ENCODE peak calls at places on chromosome 17, in nine cellular contexts. U, T, I, W, C, Q, Z, S and R are unnamed samples.

GRCh38 chr17:43021739-43022512 is at the start of gene VAT1:
- DNase-seq in C (peak), Q (peak), I (peak), S (peak), T (peak), Z (peak), U (peak), W (peak), R (peak)

GRCh38 chr17:10061131-10061581 is 137.2 kb downstream of the GAS7 start:
- DNase-seq in S (no peak), I (peak), T (peak), C (no peak), W (no peak), Z (no peak), U (no peak), Q (no peak), R (no peak)

GRCh38 chr17:47776330-47777197 is 43.5 kb downstream of the TBX21 start:
- DNase-seq in W (peak), Z (peak), I (peak), U (peak), T (no peak), C (peak), Q (no peak), S (peak), R (peak)

GRCh38 chr17:82237746-82238561 is 9.1 kb downstream of the SLC16A3 start:
- DNase-seq in S (no peak), Z (no peak), U (no peak), Q (no peak), I (no peak), W (no peak), T (no peak), C (no peak), R (no peak)

GRCh38 chr17:6100891-6101290 is 30.7 kb downstream of the WSCD1 start:
- DNase-seq in Z (no peak), W (no peak), T (no peak), U (no peak), Q (no peak), I (no peak), S (no peak), C (no peak), R (no peak)

GRCh38 chr17:50268632-50269287 is 5.5 kb upstream of the TMEM92 start:
- DNase-seq in C (no peak), T (no peak), U (peak), I (peak), Z (peak), S (peak), Q (no peak), W (no peak), R (no peak)

GRCh38 chr17:41976142-41976768 is 9.7 kb downstream of the CNP start:
- DNase-seq in C (no peak), T (no peak), Z (no peak), I (peak), U (no peak), W (no peak), S (no peak), Q (no peak), R (no peak)

GRCh38 chr17:55281592-55282378 is 17.0 kb downstream of the HLF start:
- DNase-seq in T (no peak), C (no peak), Q (no peak), I (no peak), U (no peak), S (no peak), W (no peak), Z (no peak), R (no peak)

GRCh38 chr17:17725853-17726720 is 44.8 kb downstream of the RAI1 start:
- DNase-seq in Q (no peak), T (no peak), U (no peak), Z (no peak), I (no peak), S (peak), C (no peak), W (no peak), R (no peak)

GRCh38 chr17:22443061-22443460 is 750.7 kb downstream of the KCNJ18 start:
- DNase-seq in U (no peak), T (no peak), C (no peak), S (no peak), Q (no peak), W (no peak), Z (no peak), I (no peak), R (no peak)

GRCh38 chr17:6398955-6399354 is 36.0 kb downstream of the AIPL1 start:
- DNase-seq in S (no peak), T (no peak), Q (no peak), I (no peak), W (no peak), U (no peak), C (no peak), Z (no peak), R (no peak)

GRCh38 chr17:2264023-2264860 is 39.3 kb downstream of the SMG6 start:
- DNase-seq in S (no peak), Q (no peak), Z (peak), U (peak), W (no peak), C (peak), T (no peak), I (peak), R (no peak)

GRCh38 chr17:56305017-56305416 is 151.7 kb downstream of the ANKFN1 start:
- DNase-seq in U (no peak), C (no peak), W (no peak), Z (no peak), S (no peak), T (no peak), Q (no peak), I (no peak), R (peak)

GRCh38 chr17:75109047-75109406 is 742 bp upstream of the ARMC7 start:
- DNase-seq in U (no peak), I (no peak), Z (no peak), T (no peak), C (no peak), Q (no peak), W (peak), S (peak), R (no peak)

GRCh38 chr17:2563061-2563460 is 30.4 kb upstream of the PAFAH1B1 start:
- DNase-seq in Z (no peak), T (no peak), W (no peak), Q (no peak), C (no peak), U (no peak), S (peak), I (no peak), R (peak)

GRCh38 chr17:27354051-27354490 is 60.2 kb downstream of the WSB1 start:
- DNase-seq in T (peak), S (no peak), U (no peak), Z (no peak), W (no peak), C (no peak), Q (no peak), I (no peak), R (no peak)
- TF ChIP-seq CTCF in T (no peak), S (no peak), U (no peak), Z (no peak), W (no peak), C (no peak), Q (no peak), I (no peak), R (no peak)

GRCh38 chr17:29617125-29617480 is 5.6 kb downstream of the CORO6 start:
- DNase-seq in C (peak), S (peak), U (peak), T (peak), Q (no peak), I (peak), Z (peak), W (peak), R (no peak)
- TF ChIP-seq CTCF in C (peak), S (peak), U (peak), T (peak), Q (no peak), I (peak), Z (peak), W (peak), R (peak)

GRCh38 chr17:4987767-4988083 is 250 bp upstream of the CAMTA2 start:
- DNase-seq in W (no peak), Q (no peak), C (no peak), S (no peak), T (no peak), Z (no peak), U (no peak), I (peak), R (no peak)

GRCh38 chr17:4988168-4988567 is 693 bp upstream of the CAMTA2 start:
- DNase-seq in U (no peak), S (no peak), Z (no peak), C (no peak), T (no peak), I (no peak), Q (no peak), W (no peak), R (no peak)

GRCh38 chr17:4986403-4986802 is 1.1 kb downstream of the CAMTA2 start:
- DNase-seq in I (no peak), S (no peak), Z (no peak), U (no peak), T (no peak), W (no peak), Q (no peak), C (no peak), R (peak)

GRCh38 chr17:4986951-4987766 is at the start of gene CAMTA2:
- DNase-seq in C (peak), U (peak), I (peak), Q (peak), T (peak), S (peak), Z (peak), W (peak), R (peak)
- TF ChIP-seq CTCF in C (peak), U (peak), I (peak), Q (no peak), T (peak), S (peak), Z (peak), W (peak), R (peak)

DNA sequence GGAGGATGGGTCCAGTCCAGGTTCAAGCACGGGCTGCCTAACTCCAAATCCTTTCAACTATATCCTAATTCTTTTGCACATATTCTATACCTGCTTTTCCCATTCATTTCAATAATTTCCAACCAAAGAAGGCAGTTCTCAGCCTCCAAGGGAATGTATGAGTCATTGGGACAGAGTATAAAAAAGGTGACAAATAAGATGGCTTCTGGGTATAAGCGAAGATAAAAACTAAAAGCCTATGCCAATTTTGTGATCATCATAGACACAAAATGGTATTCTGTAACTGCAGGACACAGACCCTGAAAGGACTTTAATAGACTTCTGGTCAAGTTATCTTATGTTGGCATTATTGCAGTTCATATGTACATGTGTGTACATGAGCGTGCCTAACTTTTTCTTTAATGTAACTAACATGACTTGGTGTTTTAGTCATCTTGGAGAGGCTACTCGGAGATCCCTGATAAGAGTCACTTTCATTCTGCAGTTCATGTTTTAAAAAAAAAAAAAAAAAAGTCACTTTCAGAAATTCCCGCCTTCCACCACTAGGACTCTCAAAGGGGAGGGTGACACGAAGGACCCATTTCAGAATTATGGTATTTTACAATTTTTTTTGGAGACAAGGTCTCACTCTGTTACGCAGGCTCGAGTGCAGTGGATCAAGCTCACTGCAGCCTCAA is 17.3 kb downstream of the COG1 start:
- DNase-seq in I (peak), W (no peak), S (no peak), C (no peak), Q (no peak), Z (no peak), T (no peak), U (peak), R (no peak)
- TF ChIP-seq CTCF in I (peak), W (peak), S (peak), C (peak), Q (no peak), Z (peak), T (no peak), U (peak), R (no peak)

GRCh38 chr17:78184311-78184710 is 2.5 kb downstream of the TK1 start:
- DNase-seq in W (no peak), U (no peak), Q (no peak), C (no peak), I (no peak), Z (no peak), T (no peak), S (no peak), R (no peak)

GRCh38 chr17:78182504-78182903 is 4.3 kb downstream of the TK1 start:
- DNase-seq in W (no peak), Z (no peak), Q (no peak), T (no peak), I (no peak), C (no peak), S (no peak), U (no peak), R (no peak)

GRCh38 chr17:78184868-78185267 is 2.0 kb downstream of the TK1 start:
- DNase-seq in Q (no peak), S (no peak), I (no peak), T (no peak), C (no peak), Z (no peak), W (no peak), U (no peak), R (no peak)

GRCh38 chr17:78185981-78186688 is 717 bp downstream of the TK1 start:
- DNase-seq in Z (no peak), W (peak), U (no peak), I (no peak), Q (no peak), S (peak), T (no peak), C (no peak), R (peak)

GRCh38 chr17:78186689-78187595 is at the start of the genes AFMID and TK1:
- DNase-seq in U (peak), T (peak), Z (peak), I (peak), S (peak), C (peak), Q (peak), W (peak), R (peak)
- TF ChIP-seq CTCF in U (peak), T (peak), Z (peak), I (peak), S (peak), C (peak), Q (no peak), W (peak), R (peak)

GRCh38 chr17:57490890-57491289 is 234.6 kb downstream of the MSI2 start:
- DNase-seq in T (no peak), U (no peak), W (no peak), S (no peak), I (no peak), Q (no peak), Z (no peak), C (no peak), R (no peak)
- TF ChIP-seq CTCF in T (no peak), U (no peak), W (no peak), S (no peak), I (no peak), Q (no peak), Z (no peak), C (no peak), R (no peak)